ENCODE peak calls at places on chromosomes 2 and 18, in seven cellular contexts. K, Y, S, P, I, X and Z are unnamed samples.

GRCh38 chr2:152710713-152711112 is 6.5 kb downstream of the PRPF40A start:
- DNase-seq in X (peak), K (no peak), P (no peak), I (peak), S (peak), Y (no peak), Z (no peak)

GRCh38 chr18:2240311-2240705 is 331.0 kb downstream of the METTL4 start:
- DNase-seq in I (peak), Y (no peak), S (peak), K (no peak), X (peak), P (no peak), Z (no peak)

GRCh38 chr2:233417282-233417681 is 63.0 kb downstream of the DGKD start:
- DNase-seq in P (no peak), X (no peak), Y (no peak), I (no peak), K (no peak), S (no peak), Z (no peak)

GRCh38 chr2:169946092-169946491 is 118.8 kb downstream of the UBR3 start:
- DNase-seq in S (no peak), P (no peak), K (no peak), Y (no peak), I (no peak), X (no peak), Z (no peak)

GRCh38 chr18:10049721-10050120 is 135.9 kb downstream of the VAPA start:
- DNase-seq in P (no peak), X (no peak), Y (no peak), I (peak), S (no peak), K (no peak), Z (peak)

GRCh38 chr2:120847700-120848321 is 112.1 kb downstream of the GLI2 start:
- DNase-seq in Y (peak), I (no peak), S (no peak), P (no peak), K (no peak), X (peak), Z (no peak)

GRCh38 chr2:37332560-37332959 is 7.9 kb upstream of the PRKD3 start:
- DNase-seq in S (no peak), Y (no peak), K (no peak), I (no peak), P (no peak), X (no peak), Z (no peak)

GRCh38 chr2:225030089-225030653 is 12.1 kb downstream of the DOCK10 start:
- DNase-seq in I (no peak), Y (no peak), K (no peak), P (no peak), X (peak), S (no peak), Z (no peak)

GRCh38 chr2:178482437-178482836 is 2.2 kb downstream of the PLEKHA3 start:
- DNase-seq in Y (no peak), P (no peak), S (no peak), X (no peak), I (no peak), K (peak), Z (no peak)

GRCh38 chr2:174328309-174329156 is 6.2 kb upstream of the SP9 start:
- DNase-seq in K (no peak), Y (no peak), I (no peak), S (no peak), X (no peak), P (no peak), Z (no peak)

GRCh38 chr2:43226558-43226954 is at the start of gene ZFP36L2:
- DNase-seq in K (peak), Y (peak), I (peak), X (peak), P (peak), S (peak), Z (peak)

GRCh38 chr2:37768491-37768925 is 97.1 kb upstream of the CDC42EP3 start:
- DNase-seq in X (peak), Y (peak), S (peak), P (peak), K (no peak), I (peak), Z (peak)

GRCh38 chr2:84435331-84436081 is 23.6 kb downstream of the SUCLG1 start:
- DNase-seq in S (peak), I (peak), Y (no peak), K (no peak), X (peak), P (no peak), Z (peak)

GRCh38 chr18:3596324-3597158 is 146.6 kb downstream of the TGIF1 start:
- DNase-seq in S (no peak), I (no peak), X (peak), K (peak), Y (no peak), P (peak), Z (peak)

GRCh38 chr18:21391074-21391673 is 149.1 kb downstream of the GREB1L start:
- DNase-seq in I (peak), P (no peak), S (no peak), X (peak), Y (no peak), K (peak), Z (peak)

GRCh38 chr18:12278765-12279682 is 24.9 kb downstream of the CIDEA start:
- DNase-seq in S (peak), P (peak), I (peak), X (peak), Y (peak), K (no peak), Z (peak)

GRCh38 chr18:59607471-59607870 is 89.8 kb downstream of the CCBE1 start:
- DNase-seq in I (no peak), X (no peak), S (no peak), Y (no peak), P (no peak), K (no peak), Z (no peak)

GRCh38 chr2:47558116-47559078 is 155.4 kb downstream of the MSH2 start:
- DNase-seq in K (no peak), S (no peak), Y (peak), I (peak), X (no peak), P (no peak), Z (no peak)

GRCh38 chr2:192741889-192742288 is 547.2 kb upstream of the TMEFF2 start:
- DNase-seq in I (no peak), K (no peak), S (no peak), X (no peak), Y (no peak), P (no peak), Z (peak)

GRCh38 chr18:36579311-36579710 is 249.5 kb downstream of the TPGS2 start:
- DNase-seq in X (no peak), S (no peak), Y (no peak), K (no peak), I (no peak), P (no peak), Z (no peak)

GRCh38 chr2:70934981-70935380 is 719 bp upstream of the ATP6V1B1 start:
- DNase-seq in Y (no peak), X (no peak), P (no peak), K (no peak), I (no peak), S (no peak), Z (no peak)

GRCh38 chr2:105895995-105896764 is 151.5 kb downstream of the NCK2 start:
- DNase-seq in P (no peak), X (no peak), I (no peak), Y (no peak), S (no peak), K (no peak), Z (no peak)

GRCh38 chr18:63099848-63100625 is 219.5 kb downstream of the BCL2 start:
- DNase-seq in K (no peak), X (peak), I (no peak), P (no peak), Y (no peak), S (no peak), Z (no peak)

GRCh38 chr2:153963247-153963646 is 91.5 kb downstream of the GALNT13 start:
- DNase-seq in X (peak), Y (no peak), K (no peak), S (no peak), I (no peak), P (no peak), Z (no peak)

GRCh38 chr2:67752964-67753363 is 309.8 kb downstream of the C1D start:
- DNase-seq in K (no peak), P (no peak), S (peak), I (peak), Y (no peak), X (peak), Z (peak)

GRCh38 chr2:23532311-23533013 is 147.5 kb downstream of the KLHL29 start:
- DNase-seq in I (no peak), X (no peak), P (no peak), K (peak), Y (peak), S (no peak), Z (no peak)

GRCh38 chr2:133936096-133936495 is 317.8 kb upstream of the MGAT5 start:
- DNase-seq in S (no peak), P (no peak), K (no peak), X (no peak), I (no peak), Y (no peak), Z (no peak)

GRCh38 chr2:177692042-177692823 is 299.7 kb downstream of the AGPS start:
- DNase-seq in Y (no peak), X (no peak), I (no peak), K (no peak), S (no peak), P (no peak), Z (no peak)

GRCh38 chr2:112644933-112645395 is 775 bp upstream of the SLC20A1 start:
- DNase-seq in P (no peak), S (no peak), Y (no peak), K (no peak), I (no peak), X (no peak), Z (no peak)

GRCh38 chr2:232925769-232926163 is 55.7 kb downstream of the SNORC start:
- DNase-seq in Y (no peak), P (no peak), K (no peak), S (no peak), X (no peak), I (no peak), Z (no peak)

GRCh38 chr2:219672406-219672805 is 45.0 kb downstream of the SLC4A3 start:
- DNase-seq in X (no peak), Y (no peak), P (no peak), S (no peak), K (no peak), I (no peak), Z (no peak)

GRCh38 chr2:65430515-65431416 is 1.6 kb downstream of the SPRED2 start:
- DNase-seq in K (peak), X (peak), I (peak), Y (peak), S (no peak), P (peak), Z (peak)

GRCh38 chr2:61855178-61855523 is 1.3 kb upstream of the FAM161A start:
- DNase-seq in Y (peak), X (peak), S (no peak), P (no peak), K (no peak), I (no peak), Z (peak)

GRCh38 chr2:120866483-120867140 is 130.9 kb downstream of the GLI2 start:
- DNase-seq in K (no peak), X (no peak), S (no peak), I (no peak), P (no peak), Y (no peak), Z (no peak)

DNA sequence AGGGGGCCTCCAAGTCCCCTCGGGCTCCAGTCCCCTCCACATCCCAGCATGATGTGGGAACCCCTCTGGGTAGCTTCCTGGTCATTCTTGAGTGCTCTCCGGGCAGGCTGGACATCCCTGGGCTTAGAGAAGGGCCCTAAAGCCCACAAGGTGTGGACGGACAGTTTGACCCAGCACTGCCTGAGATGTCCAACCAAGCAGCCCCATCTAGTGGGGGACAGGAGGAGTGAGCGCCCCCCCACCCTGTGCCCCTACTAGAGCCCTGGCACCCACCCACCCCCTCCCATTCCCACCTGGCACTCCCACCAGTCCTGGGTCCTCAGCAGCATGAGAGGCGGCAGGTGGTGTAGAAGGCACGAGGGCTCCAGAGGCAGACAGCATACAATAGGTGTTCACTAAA is 45.9 kb downstream of the CYP27C1 start:
- DNase-seq in S (no peak), I (peak), K (no peak), X (peak), Y (peak), P (peak), Z (peak)
- TF ChIP-seq CTCF in S (peak), I (peak), K (peak), X (peak), Y (no peak), P (peak), Z (peak)

DNA sequence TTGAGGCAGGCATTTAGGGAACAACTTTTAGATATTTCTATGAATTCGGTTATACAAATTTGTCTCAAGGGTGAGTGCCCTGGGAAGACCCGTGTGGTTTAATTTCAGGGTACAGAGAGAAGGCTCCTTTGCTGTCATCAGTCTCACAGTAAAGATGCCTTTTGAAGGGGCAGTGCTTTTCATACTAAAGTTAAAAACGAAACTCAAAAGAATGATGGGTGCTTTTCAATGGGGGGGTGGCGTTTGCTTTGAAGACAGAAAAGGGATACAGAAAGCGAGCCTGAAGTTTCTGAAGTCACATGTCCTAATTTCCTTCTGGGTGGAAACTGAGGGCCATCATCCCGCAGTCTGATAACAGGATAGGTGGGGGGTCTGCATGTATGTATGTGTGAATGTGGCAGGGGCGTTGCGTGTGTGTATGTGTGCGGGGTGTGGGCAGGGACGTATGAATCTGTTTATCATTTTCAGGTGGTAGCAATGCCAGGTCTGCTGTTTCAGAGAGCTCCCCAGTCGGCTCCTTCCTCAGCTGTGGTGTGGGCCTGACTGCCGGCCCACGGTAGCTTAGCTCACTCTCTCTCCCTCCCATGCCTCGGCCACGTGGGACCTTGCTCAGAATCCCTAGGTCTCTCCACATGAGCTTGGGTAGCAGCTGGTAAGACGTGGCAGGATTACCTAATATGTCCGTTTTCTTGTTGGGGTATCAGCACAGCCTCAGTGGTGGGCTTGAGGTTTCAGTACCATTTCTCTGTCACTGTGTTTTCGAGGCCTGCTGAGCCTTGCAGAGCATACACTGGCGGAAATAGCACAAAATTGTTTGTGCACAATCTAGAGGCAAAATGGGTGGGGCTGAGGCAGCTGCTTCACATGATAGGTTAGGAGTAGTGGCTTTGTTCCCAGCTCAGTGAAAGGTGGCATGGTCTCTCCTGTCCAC is 32.7 kb downstream of the ARHGAP25 start:
- DNase-seq in S (no peak), I (no peak), P (no peak), Y (no peak), K (peak), X (no peak), Z (no peak)
- H3K4me3 ChIP-seq in S (no peak), I (no peak), P (no peak), Y (no peak), K (peak), X (no peak), Z (no peak)

GRCh38 chr2:128054104-128054503 is 26.2 kb upstream of the SAP130 start:
- DNase-seq in K (no peak), I (no peak), Y (no peak), P (no peak), S (no peak), X (no peak), Z (no peak)
- TF ChIP-seq CTCF in K (no peak), I (no peak), Y (no peak), P (no peak), S (no peak), X (no peak), Z (no peak)

GRCh38 chr2:240821429-240821778 is 1.4 kb upstream of the KIF1A start:
- DNase-seq in X (no peak), I (no peak), K (no peak), S (no peak), P (no peak), Y (no peak), Z (no peak)
- H3K4me3 ChIP-seq in X (no peak), I (no peak), K (no peak), S (no peak), P (no peak), Y (no peak), Z (no peak)

GRCh38 chr2:16890081-16890480 is 224.4 kb upstream of the CYRIA start:
- DNase-seq in Y (no peak), X (no peak), K (no peak), P (no peak), S (no peak), I (no peak), Z (no peak)
- TF ChIP-seq CTCF in Y (no peak), X (no peak), K (no peak), P (no peak), S (no peak), I (no peak), Z (no peak)

DNA sequence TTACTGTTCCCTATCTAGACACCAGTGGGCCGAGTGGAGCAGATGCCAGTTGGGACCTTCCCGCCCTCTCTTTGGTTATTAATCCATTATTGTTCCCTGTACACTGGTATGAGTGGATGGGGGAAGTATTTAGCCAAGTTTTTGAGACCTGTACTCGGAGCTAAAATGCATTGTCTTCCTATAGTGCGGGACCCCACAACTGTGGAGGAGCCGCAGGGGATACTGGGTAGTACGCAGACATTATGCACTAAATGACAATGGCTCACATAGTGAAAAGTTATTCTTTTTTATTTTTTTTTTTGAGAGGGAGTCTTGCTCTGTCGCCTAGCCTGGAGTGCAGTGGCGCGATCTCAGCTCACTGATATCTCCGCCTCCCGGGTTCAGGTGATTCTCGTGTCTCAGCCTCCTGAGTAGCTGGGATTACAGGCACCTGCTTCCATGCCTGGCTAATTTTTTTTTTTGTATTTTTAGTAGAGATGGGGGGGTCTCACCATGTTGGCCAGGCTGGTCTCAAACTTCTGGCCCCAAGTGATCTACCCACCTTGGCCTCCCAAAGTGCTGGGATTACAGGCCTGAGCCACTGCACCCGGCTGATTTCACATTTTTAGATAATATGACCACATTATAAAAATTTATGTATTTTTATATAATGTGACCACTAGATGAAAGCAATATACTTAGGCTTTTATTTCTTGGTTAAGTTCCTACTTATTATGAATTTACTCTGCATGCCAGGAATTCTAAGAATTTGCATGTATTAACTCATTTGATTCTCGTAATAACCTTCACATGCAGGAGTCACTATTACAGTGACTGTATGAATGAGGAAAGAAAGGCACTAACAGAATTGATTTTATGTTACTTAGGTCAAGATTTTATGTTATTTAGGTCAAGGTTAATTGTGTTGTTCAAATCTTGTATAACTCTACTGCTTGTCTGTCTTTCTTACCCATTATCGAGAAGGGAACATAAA is 25.9 kb upstream of the CASP8 start:
- DNase-seq in Y (no peak), I (peak), P (no peak), S (no peak), K (no peak), X (peak), Z (no peak)
- H3K4me3 ChIP-seq in Y (no peak), I (no peak), P (peak), S (no peak), K (peak), X (no peak), Z (no peak)